ENCODE peak calls at places on chromosomes 11 and 22, in seven cellular contexts. H is coronary artery, B is A549, X is GM12865, D is breast epithelium, I is HepG2, W is left ventricle myocardium inferior. T is an unnamed sample.

GRCh38 chr22:20748082-20748481 is 25.8 kb upstream of the SERPIND1 start:
- DNase-seq in H (no peak), B (no peak), X (no peak), D (no peak), I (no peak), W (no peak), T (no peak)

GRCh38 chr11:14974723-14975587 is 2.8 kb upstream of the CALCA start:
- DNase-seq in H (no peak), B (peak), X (peak), D (no peak), I (peak), W (peak), T (peak)

GRCh38 chr11:79940165-79940564 is 499.3 kb upstream of the TENM4 start:
- DNase-seq in H (no peak), B (no peak), X (no peak), D (no peak), I (no peak), W (no peak), T (no peak)

GRCh38 chr22:47043835-47044721 is 281.6 kb downstream of the TBC1D22A start:
- DNase-seq in H (no peak), B (no peak), X (no peak), D (no peak), I (no peak), W (no peak), T (no peak)

GRCh38 chr11:107354780-107355179 is 102.8 kb downstream of the CWF19L2 start:
- DNase-seq in H (no peak), B (no peak), X (no peak), D (no peak), I (no peak), W (no peak), T (no peak)

GRCh38 chr11:32290783-32291182 is 144.6 kb downstream of the WT1 start:
- DNase-seq in H (no peak), B (no peak), X (no peak), D (no peak), I (peak), W (no peak), T (no peak)

GRCh38 chr11:47393163-47394049 is 15.0 kb upstream of the SLC39A13 start:
- DNase-seq in H (no peak), B (no peak), X (no peak), D (no peak), I (no peak), W (peak), T (peak)

GRCh38 chr22:46614070-46614931 is 5.9 kb upstream of the GRAMD4 start:
- DNase-seq in H (no peak), B (no peak), X (peak), D (no peak), I (no peak), W (no peak), T (peak)

GRCh38 chr11:121741954-121742361 is 289.2 kb upstream of the SORL1-AS1 start:
- DNase-seq in H (peak), B (no peak), X (no peak), D (no peak), I (no peak), W (peak), T (no peak)

DNA sequence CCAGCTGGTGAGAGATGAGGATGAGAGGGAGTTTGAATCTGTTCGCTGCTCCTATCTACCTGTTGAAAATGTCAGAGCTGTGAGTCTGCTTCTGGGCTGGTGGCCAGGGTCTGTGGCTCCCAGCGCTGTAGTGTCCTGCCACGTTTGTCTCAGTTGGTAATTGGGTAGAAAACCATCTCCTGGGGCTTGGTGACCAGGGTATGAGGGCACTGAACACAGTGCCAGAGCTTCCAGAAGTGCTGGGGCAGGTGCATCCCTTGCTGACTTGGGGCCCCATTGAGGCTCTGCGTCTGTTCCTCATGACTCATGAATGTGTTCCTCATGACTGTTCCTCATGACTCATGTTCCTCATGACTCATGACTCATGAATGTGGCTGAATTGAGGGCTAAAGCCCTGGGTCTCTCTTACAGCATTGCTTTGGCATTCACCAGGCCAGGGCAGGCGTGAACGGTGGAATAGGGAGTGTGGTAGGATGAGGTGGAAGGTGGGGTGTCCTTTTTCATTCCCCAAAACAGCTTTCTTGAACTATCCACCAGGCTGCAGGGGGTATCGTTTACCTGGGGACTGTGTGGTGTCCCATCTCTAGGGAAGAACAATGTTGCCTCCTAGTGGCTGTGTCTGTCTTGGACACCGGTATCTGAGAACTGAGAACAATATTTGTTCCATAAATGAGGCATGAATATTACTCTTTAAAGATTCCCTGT is 139.5 kb downstream of the COMMD9 start:
- DNase-seq in H (peak), B (peak), X (peak), D (no peak), I (peak), W (no peak), T (peak)
- TF ChIP-seq CTCF in H (no peak), B (peak), X (peak), D (no peak), I (peak), W (peak), T (peak)

GRCh38 chr11:11206457-11206856 is 146.6 kb downstream of the CSNK2A3 start:
- DNase-seq in H (no peak), B (no peak), X (no peak), D (no peak), I (no peak), W (no peak), T (no peak)

GRCh38 chr11:11208994-11209393 is 144.1 kb downstream of the CSNK2A3 start:
- DNase-seq in H (no peak), B (no peak), X (no peak), D (no peak), I (no peak), W (no peak), T (no peak)

GRCh38 chr11:11211186-11211585 is 141.9 kb downstream of the CSNK2A3 start:
- DNase-seq in H (no peak), B (no peak), X (no peak), D (no peak), I (no peak), W (no peak), T (no peak)

GRCh38 chr11:11209967-11210366 is 143.1 kb downstream of the CSNK2A3 start:
- DNase-seq in H (no peak), B (no peak), X (no peak), D (no peak), I (no peak), W (no peak), T (no peak)

GRCh38 chr11:11207428-11207827 is 145.6 kb downstream of the CSNK2A3 start:
- DNase-seq in H (no peak), B (no peak), X (peak), D (no peak), I (no peak), W (no peak), T (no peak)
- TF ChIP-seq CTCF in H (no peak), B (no peak), X (peak), D (no peak), I (no peak), W (no peak), T (no peak)

DNA sequence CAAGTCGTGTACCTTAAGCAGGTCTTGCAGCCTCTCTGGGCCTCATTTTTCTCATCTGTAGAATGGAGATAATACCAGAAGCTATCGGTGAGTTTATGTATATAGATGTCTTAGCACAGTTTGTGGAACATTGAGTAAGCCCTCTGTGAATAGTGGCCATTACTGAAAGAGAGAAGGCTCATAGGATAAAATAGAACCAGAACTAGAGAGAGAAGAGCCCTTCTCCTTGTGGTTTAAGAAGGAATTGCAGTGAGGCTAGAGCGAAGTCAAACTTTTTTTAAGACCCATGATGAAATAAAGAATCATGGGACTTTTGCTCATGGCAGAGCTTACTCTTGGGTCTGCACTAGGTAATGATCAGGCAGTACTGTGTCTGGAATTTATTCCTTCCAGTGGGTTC is 137.1 kb downstream of the TRIM44 start:
- DNase-seq in H (no peak), B (no peak), X (no peak), D (no peak), I (no peak), W (no peak), T (no peak)
- TF ChIP-seq CTCF in H (no peak), B (no peak), X (no peak), D (no peak), I (no peak), W (no peak), T (no peak)

GRCh38 chr11:65892661-65893317 is 2.3 kb downstream of the CCDC85B start:
- DNase-seq in H (no peak), B (no peak), X (no peak), D (no peak), I (no peak), W (no peak), T (no peak)

GRCh38 chr11:65887723-65888162 is 528 bp downstream of the FIBP start:
- DNase-seq in H (no peak), B (no peak), X (no peak), D (no peak), I (no peak), W (no peak), T (no peak)

GRCh38 chr11:65888163-65888814 is at the start of gene FIBP:
- DNase-seq in H (peak), B (peak), X (peak), D (peak), I (peak), W (peak), T (peak)

GRCh38 chr11:65891180-65892136 is 985 bp downstream of the CCDC85B start:
- DNase-seq in H (peak), B (peak), X (peak), D (no peak), I (peak), W (peak), T (peak)

DNA sequence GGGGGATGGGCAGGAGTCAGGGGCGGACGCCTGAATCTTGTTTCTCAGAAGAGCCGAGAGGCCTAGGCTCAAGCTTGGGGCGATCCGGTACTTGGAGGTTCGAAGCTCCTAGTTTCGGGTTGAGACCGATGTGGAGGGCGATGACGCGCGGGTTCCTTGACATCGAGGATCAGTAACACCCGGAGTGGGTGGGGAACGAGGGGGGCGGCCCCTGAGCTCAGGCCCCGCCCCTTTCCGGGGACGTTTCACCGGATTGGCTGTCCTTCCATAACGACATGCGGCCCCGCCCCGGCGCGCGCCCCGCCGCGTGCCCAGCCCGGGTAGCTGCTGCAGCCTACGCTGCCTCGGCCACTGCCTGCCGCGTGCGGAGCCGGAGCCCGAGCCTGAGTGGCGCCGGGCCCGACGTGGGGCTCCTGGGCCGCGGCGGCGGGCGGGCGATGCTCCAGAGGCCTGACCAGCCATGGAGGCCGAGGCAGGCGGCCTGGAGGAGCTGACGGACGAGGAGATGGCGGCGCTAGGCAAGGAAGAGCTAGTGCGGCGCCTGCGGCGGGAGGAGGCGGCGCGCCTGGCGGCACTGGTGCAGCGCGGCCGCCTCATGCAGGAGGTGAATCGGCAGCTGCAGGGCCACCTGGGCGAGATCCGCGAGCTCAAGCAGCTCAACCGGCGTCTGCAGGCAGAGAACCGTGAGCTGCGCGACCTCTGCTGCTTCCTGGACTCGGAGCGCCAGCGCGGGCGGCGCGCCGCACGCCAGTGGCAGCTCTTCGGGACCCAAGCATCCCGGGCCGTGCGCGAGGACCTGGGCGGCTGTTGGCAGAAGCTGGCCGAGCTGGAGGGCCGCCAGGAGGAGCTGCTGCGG is at the start of gene CCDC85B:
- DNase-seq in H (peak), B (peak), X (peak), D (peak), I (peak), W (peak), T (peak)
- TF ChIP-seq CTCF in H (no peak), B (peak), X (peak), D (no peak), I (no peak), W (peak), T (no peak)

DNA sequence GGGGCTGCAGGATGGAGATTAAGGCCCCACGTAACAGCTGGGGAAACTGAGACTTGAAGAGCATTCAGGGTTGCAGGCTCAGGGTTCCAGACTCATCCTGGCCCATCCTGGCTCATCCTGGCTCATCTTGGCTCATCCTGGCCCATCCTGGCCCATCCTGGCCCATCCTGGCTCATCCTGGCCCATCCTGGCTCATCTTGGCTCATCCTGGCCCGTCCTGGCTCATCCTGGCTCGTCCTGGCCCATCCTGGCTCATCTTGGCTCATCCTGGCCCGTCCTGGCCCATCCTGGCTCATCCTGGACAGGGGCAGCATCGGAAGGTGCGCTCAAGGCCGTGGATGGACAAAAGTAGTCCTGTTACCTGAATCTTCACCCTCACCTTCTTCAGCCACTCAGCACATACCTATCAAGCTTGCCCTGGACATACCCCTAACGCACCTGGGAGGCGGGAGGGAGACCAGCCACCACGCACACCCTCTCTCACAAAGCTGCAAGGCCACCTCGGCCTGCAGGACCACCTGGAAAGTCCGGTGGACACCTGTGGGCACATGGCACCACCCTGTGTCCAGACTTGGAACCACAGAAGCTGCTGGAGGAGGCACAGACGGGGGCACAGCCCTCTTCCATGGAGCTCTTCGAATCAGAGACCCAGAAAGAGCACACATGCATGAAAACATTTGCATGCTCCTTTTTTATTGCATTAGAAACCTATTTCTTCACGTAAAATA is 20.3 kb upstream of the NLRP6 start:
- DNase-seq in H (no peak), B (no peak), X (peak), D (no peak), I (peak), W (no peak), T (peak)
- TF ChIP-seq CTCF in H (no peak), B (no peak), X (peak), D (no peak), I (peak), W (peak), T (peak)

T was measured in GM13977.